ENCODE peak calls at places on chromosomes 3 and 15, in five cellular contexts. S, U, V, L and C are unnamed samples.

GRCh38 chr3:36942632-36943248 is 2.1 kb downstream of the TRANK1 start:
- DNase-seq in S (no peak), U (no peak), V (no peak), L (no peak), C (no peak)

GRCh38 chr3:47108546-47108945 is 55.4 kb downstream of the SETD2 start:
- DNase-seq in S (no peak), U (no peak), V (no peak), L (peak; percentile 42), C (peak; percentile 62)

GRCh38 chr3:105166893-105167292 is 199.8 kb upstream of the ALCAM start:
- DNase-seq in S (no peak), U (no peak), V (no peak), L (peak; percentile 64), C (peak; percentile 55)

GRCh38 chr3:133893683-133894333 is 1.9 kb downstream of the RAB6B start:
- DNase-seq in S (no peak), U (no peak), V (no peak), L (no peak), C (no peak)

GRCh38 chr3:124599779-124600693 is 130.2 kb upstream of the UMPS start:
- DNase-seq in S (no peak), U (no peak), V (no peak), L (no peak), C (no peak)

GRCh38 chr15:43218908-43219706 is 1.7 kb downstream of the EPB42 start:
- DNase-seq in S (no peak), U (no peak), V (peak; percentile 77), L (peak; percentile 64), C (peak; percentile 40)

GRCh38 chr15:42584031-42584765 is 8.8 kb downstream of the STARD9 start:
- DNase-seq in S (no peak), U (no peak), V (no peak), L (no peak), C (no peak)

GRCh38 chr15:36612063-36612788 is 32.8 kb downstream of the CDIN1 start:
- DNase-seq in S (no peak), U (no peak), V (no peak), L (peak; percentile 58), C (peak; percentile 80)

GRCh38 chr15:33311312-33311971 is 675 bp downstream of the RYR3 start:
- DNase-seq in S (peak; percentile 69), U (no peak), V (no peak), L (no peak), C (no peak)

GRCh38 chr3:29202368-29202767 is 78.5 kb upstream of the RBMS3 start:
- DNase-seq in S (no peak), U (no peak), V (no peak), L (no peak), C (no peak)

GRCh38 chr3:65831733-65832425 is 206.8 kb downstream of the MAGI1 start:
- DNase-seq in S (no peak), U (no peak), V (no peak), L (peak; percentile 93), C (peak; percentile 90)

GRCh38 chr15:51318382-51319150 is 19.8 kb downstream of the CYP19A1 start:
- DNase-seq in S (no peak), U (no peak), V (no peak), L (peak; percentile 13), C (peak; percentile 71)

GRCh38 chr3:123774474-123774873 is 109.7 kb downstream of the MYLK start:
- DNase-seq in S (no peak), U (no peak), V (no peak), L (no peak), C (no peak)

GRCh38 chr3:50015918-50016317 is 72.8 kb upstream of the RBM5 start:
- DNase-seq in S (no peak), U (no peak), V (no peak), L (no peak), C (no peak)

GRCh38 chr3:171806200-171807128 is 3.8 kb downstream of the PLD1 start:
- DNase-seq in S (no peak), U (no peak), V (no peak), L (peak; percentile 88), C (peak; percentile 98)

GRCh38 chr3:53187430-53187829 is 26.4 kb downstream of the PRKCD start:
- DNase-seq in S (no peak), U (no peak), V (no peak), L (no peak), C (peak; percentile 16)

GRCh38 chr3:57555316-57555715 is 758 bp upstream of the PDE12 start:
- DNase-seq in S (no peak), U (peak; percentile 3), V (no peak), L (no peak), C (no peak)

GRCh38 chr3:43285644-43286043 is 696 bp upstream of the SNRK start:
- DNase-seq in S (no peak), U (no peak), V (no peak), L (no peak), C (no peak)

GRCh38 chr15:71279757-71280141 is 164.5 kb downstream of the THSD4 start:
- DNase-seq in S (no peak), U (no peak), V (no peak), L (no peak), C (no peak)

GRCh38 chr15:33234019-33234418 is 39.5 kb upstream of the FMN1 start:
- DNase-seq in S (no peak), U (no peak), V (no peak), L (peak; percentile 78), C (peak; percentile 43)

GRCh38 chr15:41944313-41944940 is 27.9 kb downstream of the EHD4 start:
- DNase-seq in S (no peak), U (no peak), V (no peak), L (peak; percentile 94), C (peak; percentile 95)

GRCh38 chr3:133896002-133896761 is 500 bp upstream of the RAB6B start:
- DNase-seq in S (no peak), U (no peak), V (no peak), L (peak; percentile 39), C (no peak)

GRCh38 chr3:143644370-143645089 is 203.7 kb downstream of the SLC9A9 start:
- DNase-seq in S (peak; percentile 49), U (peak; percentile 54), V (no peak), L (peak; percentile 94), C (peak; percentile 84)

GRCh38 chr15:32737246-32737757 is 19.5 kb downstream of the GREM1 start:
- DNase-seq in S (no peak), U (no peak), V (no peak), L (no peak), C (peak; percentile 71)

GRCh38 chr3:10648181-10648580 is 142.8 kb upstream of the ATP2B2 start:
- DNase-seq in S (no peak), U (no peak), V (no peak), L (no peak), C (no peak)

GRCh38 chr3:57164606-57165573 is at the start of gene IL17RD:
- DNase-seq in S (no peak), U (peak; percentile 85), V (peak; percentile 69), L (peak; percentile 95), C (peak; percentile 62)

GRCh38 chr3:5188419-5189405 is 1.2 kb downstream of the EDEM1 start:
- DNase-seq in S (no peak), U (peak; percentile 59), V (no peak), L (peak; percentile 48), C (peak; percentile 32)

GRCh38 chr15:66588537-66588936 is 22.7 kb upstream of the LCTL start:
- DNase-seq in S (no peak), U (no peak), V (no peak), L (no peak), C (no peak)